ENCODE peak calls at places on chromosome 10, in five cellular contexts. E is H4; T is endodermal cell; C is CD4-positive, alpha-beta T cell; P is heart right ventricle. V is an unnamed sample.

GRCh38 chr10:51325649-51326048 is 251.4 kb downstream of the PRKG1 start:
- DNase-seq in T (no peak), P (no peak), E (no peak), C (no peak), V (peak)

GRCh38 chr10:34908472-34908871 is 93.4 kb upstream of the PARD3 start:
- DNase-seq in T (no peak), P (no peak), C (no peak), E (no peak), V (no peak)

GRCh38 chr10:133274751-133275682 is 1.7 kb downstream of the ADAM8 start:
- DNase-seq in E (no peak), T (no peak), P (no peak), C (peak), V (no peak)

GRCh38 chr10:110737886-110738634 is 93.9 kb downstream of the RBM20 start:
- DNase-seq in P (no peak), E (no peak), T (no peak), C (no peak), V (no peak)

GRCh38 chr10:102154466-102155116 is 2.4 kb downstream of the NOLC1 start:
- DNase-seq in E (no peak), P (no peak), T (no peak), C (no peak), V (no peak)

GRCh38 chr10:34941471-34942357 is 126.6 kb upstream of the PARD3 start:
- DNase-seq in E (no peak), C (no peak), P (no peak), T (no peak), V (no peak)

GRCh38 chr10:101778781-101779543 is 3.0 kb upstream of the FGF8 start:
- DNase-seq in E (no peak), C (no peak), P (no peak), T (peak), V (peak)

GRCh38 chr10:132265878-132266496 is 41.8 kb downstream of the STK32C start:
- DNase-seq in T (no peak), E (no peak), C (no peak), P (no peak), V (no peak)